ENCODE peak calls at places on chromosomes 13 and 19, in six cellular contexts. F, A, C, W, E and Y are unnamed samples.

GRCh38 chr19:16062789-16063188 is 13.5 kb upstream of the TPM4 start:
- DNase-seq in F (peak), A (peak), C (no peak), W (peak), E (peak), Y (peak)

GRCh38 chr19:31214086-31214485 is 135.2 kb downstream of the TSHZ3 start:
- DNase-seq in F (no peak), A (peak), C (peak), W (no peak), E (no peak), Y (peak)

GRCh38 chr13:68257111-68257842 is 1027.1 kb upstream of the PCDH9 start:
- DNase-seq in F (no peak), A (no peak), C (no peak), W (no peak), E (no peak), Y (no peak)

GRCh38 chr13:51600703-51601102 is 16.4 kb downstream of the WDFY2 start:
- DNase-seq in F (no peak), A (no peak), C (no peak), W (no peak), E (no peak), Y (no peak)

GRCh38 chr19:4577020-4577782 is 17.7 kb upstream of the SEMA6B start:
- DNase-seq in F (no peak), A (no peak), C (no peak), W (no peak), E (no peak), Y (no peak)

GRCh38 chr13:48448963-48449614 is 36.2 kb upstream of the LPAR6 start:
- DNase-seq in F (no peak), A (no peak), C (no peak), W (no peak), E (no peak), Y (no peak)

GRCh38 chr13:113832631-113833030 is 31.2 kb downstream of the GAS6 start:
- DNase-seq in F (no peak), A (no peak), C (no peak), W (no peak), E (no peak), Y (no peak)

GRCh38 chr13:33351324-33351723 is 65.8 kb upstream of the STARD13 start:
- DNase-seq in F (peak), A (no peak), C (no peak), W (no peak), E (no peak), Y (no peak)

GRCh38 chr19:35704218-35704617 is at the start of gene ZBTB32:
- DNase-seq in F (no peak), A (no peak), C (peak), W (peak), E (peak), Y (no peak)

GRCh38 chr13:51323824-51324511 is 15.5 kb upstream of the SERPINE3 start:
- DNase-seq in F (no peak), A (no peak), C (no peak), W (no peak), E (no peak), Y (no peak)

GRCh38 chr13:32838985-32839384 is 177.2 kb upstream of the KL start:
- DNase-seq in F (peak), A (no peak), C (no peak), W (peak), E (peak), Y (no peak)

GRCh38 chr13:79528759-79529191 is 47.8 kb downstream of the NDFIP2 start:
- DNase-seq in F (no peak), A (no peak), C (no peak), W (no peak), E (no peak), Y (no peak)

GRCh38 chr13:49472186-49472585 is 23.6 kb upstream of the PHF11 start:
- DNase-seq in F (no peak), A (no peak), C (no peak), W (no peak), E (no peak), Y (no peak)

GRCh38 chr19:35468637-35469036 is 20.6 kb downstream of the FFAR2 start:
- DNase-seq in F (peak), A (peak), C (no peak), W (peak), E (peak), Y (peak)

GRCh38 chr13:94435604-94436226 is 43.8 kb downstream of the DCT start:
- DNase-seq in F (peak), A (no peak), C (peak), W (peak), E (no peak), Y (no peak)

GRCh38 chr13:94947392-94947791 is 235.0 kb upstream of the SOX21 start:
- DNase-seq in F (no peak), A (no peak), C (no peak), W (no peak), E (no peak), Y (no peak)

GRCh38 chr13:37201081-37201480 is 95.6 kb upstream of the CSNK1A1L start:
- DNase-seq in F (no peak), A (no peak), C (no peak), W (no peak), E (no peak), Y (no peak)

GRCh38 chr19:18253716-18254115 is 20.5 kb downstream of the IQCN start:
- DNase-seq in F (no peak), A (no peak), C (no peak), W (no peak), E (no peak), Y (no peak)

GRCh38 chr13:95676100-95676774 is 702 bp upstream of the DNAJC3 start:
- DNase-seq in F (no peak), A (no peak), C (no peak), W (no peak), E (peak), Y (peak)

GRCh38 chr13:113934576-113934975 is 39.3 kb downstream of the C13orf46 start:
- DNase-seq in F (no peak), A (no peak), C (no peak), W (no peak), E (no peak), Y (peak)

GRCh38 chr19:30219682-30220081 is 152.5 kb upstream of the ZNF536 start:
- DNase-seq in F (no peak), A (no peak), C (no peak), W (no peak), E (no peak), Y (no peak)

GRCh38 chr19:9917322-9917721 is 19.0 kb downstream of the OLFM2 start:
- DNase-seq in F (no peak), A (no peak), C (no peak), W (no peak), E (peak), Y (no peak)

GRCh38 chr13:22698477-22698876 is 482.3 kb upstream of the SGCG start:
- DNase-seq in F (no peak), A (no peak), C (no peak), W (no peak), E (no peak), Y (no peak)

GRCh38 chr13:102380012-102380411 is 21.8 kb downstream of the FGF14 start:
- DNase-seq in F (no peak), A (no peak), C (no peak), W (no peak), E (no peak), Y (no peak)

GRCh38 chr19:17294051-17294891 is 9.0 kb downstream of the ABHD8 start:
- DNase-seq in F (peak), A (no peak), C (no peak), W (peak), E (peak), Y (peak)

GRCh38 chr13:97004096-97004876 is 10.0 kb upstream of the OXGR1 start:
- DNase-seq in F (no peak), A (no peak), C (no peak), W (no peak), E (no peak), Y (no peak)

GRCh38 chr13:113176822-113177221 is 18.4 kb downstream of the PROZ start:
- DNase-seq in F (no peak), A (no peak), C (no peak), W (no peak), E (no peak), Y (no peak)

GRCh38 chr13:34357435-34358232 is 539.7 kb downstream of the RFC3 start:
- DNase-seq in F (no peak), A (no peak), C (peak), W (no peak), E (no peak), Y (no peak)

GRCh38 chr19:3335431-3336350 is 30.7 kb upstream of the NFIC start:
- DNase-seq in F (no peak), A (peak), C (no peak), W (no peak), E (no peak), Y (no peak)

GRCh38 chr13:98450495-98451167 is 126.3 kb downstream of the STK24 start:
- DNase-seq in F (no peak), A (peak), C (no peak), W (no peak), E (peak), Y (no peak)

GRCh38 chr19:1122972-1123363 is 19.2 kb downstream of the GPX4 start:
- DNase-seq in F (peak), A (peak), C (no peak), W (peak), E (peak), Y (peak)

GRCh38 chr19:42254083-42254849 is 662 bp downstream of the ERF start:
- DNase-seq in F (peak), A (peak), C (no peak), W (peak), E (peak), Y (peak)

GRCh38 chr13:45786293-45786920 is 65.1 kb downstream of the SIAH3 start:
- DNase-seq in F (no peak), A (no peak), C (no peak), W (no peak), E (no peak), Y (no peak)

GRCh38 chr19:29620931-29621351 is 14.9 kb downstream of the POP4 start:
- DNase-seq in F (no peak), A (no peak), C (no peak), W (no peak), E (no peak), Y (peak)

GRCh38 chr19:35901055-35901644 is 810 bp upstream of the NFKBID start:
- DNase-seq in F (no peak), A (no peak), C (no peak), W (no peak), E (no peak), Y (peak)

GRCh38 chr19:54211214-54211613 is 10.6 kb downstream of the RPS9 start:
- DNase-seq in F (no peak), A (no peak), C (no peak), W (no peak), E (no peak), Y (peak)

GRCh38 chr13:109938255-109938936 is 152.0 kb upstream of the IRS2 start:
- DNase-seq in F (no peak), A (no peak), C (peak), W (no peak), E (no peak), Y (no peak)

GRCh38 chr19:13978306-13978705 is 26.0 kb downstream of the DCAF15 start:
- DNase-seq in F (no peak), A (peak), C (peak), W (no peak), E (peak), Y (peak)

DNA sequence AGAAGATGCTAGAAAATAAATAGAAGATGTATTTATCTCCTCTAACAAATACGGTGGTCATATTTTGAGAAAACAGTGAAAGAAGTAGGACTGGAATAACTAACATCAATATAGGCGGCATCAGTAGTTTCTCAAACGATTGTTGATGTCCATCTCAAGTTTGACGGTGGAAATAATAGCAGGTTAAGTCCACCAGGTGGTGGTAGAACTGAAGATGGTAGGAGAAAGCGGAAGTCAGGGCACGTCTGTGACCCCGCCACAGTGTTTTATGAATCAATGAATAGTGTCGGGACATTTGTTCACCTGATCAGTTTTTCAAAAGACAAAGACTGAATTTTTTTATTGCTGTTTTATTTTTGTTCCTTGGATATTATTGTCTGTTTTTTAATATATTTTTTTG is 706.4 kb upstream of the SLC10A2 start:
- DNase-seq in F (no peak), A (no peak), C (no peak), W (no peak), E (no peak), Y (no peak)
- TF ChIP-seq CTCF in F (no peak), A (no peak), C (no peak), W (no peak), E (peak), Y (no peak)

GRCh38 chr19:49458567-49458903 is 5.5 kb downstream of the ALDH16A1 start:
- DNase-seq in F (no peak), A (no peak), C (no peak), W (no peak), E (no peak), Y (no peak)
- TF ChIP-seq CTCF in F (no peak), A (no peak), C (no peak), W (no peak), E (no peak), Y (no peak)

GRCh38 chr19:47848871-47849473 is 10.1 kb upstream of the TPRX2 start:
- DNase-seq in F (no peak), A (no peak), C (no peak), W (no peak), E (peak), Y (peak)
- TF ChIP-seq CTCF in F (no peak), A (no peak), C (peak), W (no peak), E (peak), Y (no peak)

GRCh38 chr19:23778566-23778965 is 19.9 kb upstream of the ZNF681 start:
- DNase-seq in F (no peak), A (no peak), C (no peak), W (no peak), E (no peak), Y (no peak)

GRCh38 chr19:23774156-23774971 is 15.7 kb upstream of the ZNF681 start:
- DNase-seq in F (no peak), A (no peak), C (no peak), W (no peak), E (no peak), Y (no peak)

GRCh38 chr19:23779645-23780044 is 21.0 kb upstream of the ZNF681 start:
- DNase-seq in F (no peak), A (no peak), C (no peak), W (no peak), E (no peak), Y (no peak)

GRCh38 chr19:23777216-23777615 is 18.5 kb upstream of the ZNF681 start:
- DNase-seq in F (no peak), A (no peak), C (no peak), W (no peak), E (no peak), Y (no peak)

DNA sequence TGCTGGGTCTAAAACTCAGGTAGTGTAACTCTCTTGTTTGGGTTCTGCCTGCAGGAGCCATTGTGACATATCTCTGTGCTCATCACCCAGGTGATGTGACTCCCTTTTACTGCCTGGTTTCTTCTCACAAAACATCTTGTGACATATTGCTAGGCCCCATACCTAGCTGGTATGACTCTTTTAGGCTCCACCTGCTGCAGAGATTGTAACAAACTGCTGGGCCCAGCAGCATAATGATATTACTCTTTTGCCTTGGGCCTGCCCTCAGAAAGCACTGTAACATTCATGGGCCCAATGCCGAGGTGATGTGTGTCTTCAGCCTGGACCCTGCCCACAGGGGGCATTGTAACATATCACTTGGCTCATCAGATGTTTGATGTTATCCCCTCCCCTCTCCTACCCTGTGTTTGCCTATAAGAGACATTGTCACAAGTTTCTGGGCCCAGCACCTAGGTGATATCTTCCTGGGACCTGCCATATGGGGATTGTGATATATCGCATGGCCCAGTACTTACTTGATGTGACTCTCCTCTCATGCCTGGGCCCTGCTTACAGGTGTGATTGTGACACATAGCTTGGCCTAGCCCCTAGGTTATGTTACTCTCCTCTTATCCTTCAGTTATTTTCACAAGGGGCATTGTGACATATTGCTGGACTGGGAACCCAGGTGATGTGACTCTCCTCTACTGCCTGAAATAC is 18.0 kb upstream of the ZNF681 start:
- DNase-seq in F (no peak), A (no peak), C (no peak), W (no peak), E (no peak), Y (no peak)
- TF ChIP-seq CTCF in F (no peak), A (no peak), C (no peak), W (no peak), E (no peak), Y (no peak)